ENCODE peak calls at places on chromosomes 16 and 17, in four cellular contexts. One of them, this sample, is unnamed.

GRCh38 chr17:10681866-10682446 is 15.4 kb downstream of the SCO1 start:
- DNase-seq in HFFc6: peak; percentile 55
- DNase-seq in heart left ventricle: no peak
- DNase-seq in osteocyte: no peak
- DNase-seq in this sample: no peak

GRCh38 chr17:51820252-51820651 is 338.3 kb downstream of the CA10 start:
- DNase-seq in HFFc6: no peak
- DNase-seq in heart left ventricle: no peak
- DNase-seq in osteocyte: no peak
- DNase-seq in this sample: no peak

GRCh38 chr17:68302666-68303065 is 11.4 kb downstream of the ARSG start:
- DNase-seq in HFFc6: no peak
- DNase-seq in heart left ventricle: no peak
- DNase-seq in osteocyte: no peak
- DNase-seq in this sample: no peak

GRCh38 chr17:58525239-58525638 is 10.8 kb upstream of the MTMR4 start:
- DNase-seq in HFFc6: peak; percentile 69
- DNase-seq in heart left ventricle: no peak
- DNase-seq in osteocyte: no peak
- DNase-seq in this sample: no peak

GRCh38 chr16:74987027-74987681 is 2.2 kb upstream of the WDR59 start:
- DNase-seq in HFFc6: no peak
- DNase-seq in heart left ventricle: no peak
- DNase-seq in osteocyte: no peak
- DNase-seq in this sample: no peak

GRCh38 chr17:45035848-45036247 is 15.6 kb downstream of the DCAKD start:
- DNase-seq in HFFc6: no peak
- DNase-seq in heart left ventricle: no peak
- DNase-seq in osteocyte: no peak
- DNase-seq in this sample: no peak

GRCh38 chr17:32382526-32383223 is 32.7 kb downstream of the ZNF207 start:
- DNase-seq in HFFc6: no peak
- DNase-seq in heart left ventricle: no peak
- DNase-seq in osteocyte: no peak
- DNase-seq in this sample: no peak

GRCh38 chr16:7086842-7087616 is 245.6 kb upstream of the RBFOX1 start:
- DNase-seq in HFFc6: no peak
- DNase-seq in heart left ventricle: peak; percentile 19
- DNase-seq in osteocyte: no peak
- DNase-seq in this sample: peak; percentile 68

GRCh38 chr16:67842509-67843342 is 606 bp downstream of the THAP11 start:
- DNase-seq in HFFc6: peak; percentile 30
- DNase-seq in heart left ventricle: peak; percentile 41
- DNase-seq in osteocyte: no peak
- DNase-seq in this sample: peak; percentile 73

GRCh38 chr17:68297168-68297567 is 5.9 kb downstream of the ARSG start:
- DNase-seq in HFFc6: no peak
- DNase-seq in heart left ventricle: no peak
- DNase-seq in osteocyte: no peak
- DNase-seq in this sample: no peak

GRCh38 chr17:27825459-27825858 is 25.1 kb upstream of the NOS2 start:
- DNase-seq in HFFc6: no peak
- DNase-seq in heart left ventricle: no peak
- DNase-seq in osteocyte: peak; percentile 8
- DNase-seq in this sample: no peak

GRCh38 chr16:85662976-85663830 is 25.6 kb downstream of the GINS2 start:
- DNase-seq in HFFc6: no peak
- DNase-seq in heart left ventricle: no peak
- DNase-seq in osteocyte: no peak
- DNase-seq in this sample: no peak

GRCh38 chr16:88005148-88005547 is 53.9 kb downstream of the BANP start:
- DNase-seq in HFFc6: no peak
- DNase-seq in heart left ventricle: no peak
- DNase-seq in osteocyte: no peak
- DNase-seq in this sample: no peak

GRCh38 chr16:14007460-14007859 is 63.7 kb upstream of the MRTFB start:
- DNase-seq in HFFc6: peak; percentile 59
- DNase-seq in heart left ventricle: no peak
- DNase-seq in osteocyte: no peak
- DNase-seq in this sample: no peak

GRCh38 chr17:45757431-45758218 is 26.5 kb upstream of the CRHR1 start:
- DNase-seq in HFFc6: no peak
- DNase-seq in heart left ventricle: no peak
- DNase-seq in osteocyte: no peak
- DNase-seq in this sample: no peak

GRCh38 chr17:10266477-10266876 is 68.1 kb upstream of the GAS7 start:
- DNase-seq in HFFc6: no peak
- DNase-seq in heart left ventricle: no peak
- DNase-seq in osteocyte: no peak
- DNase-seq in this sample: no peak

GRCh38 chr17:75499313-75500022 is 15.9 kb downstream of the CASKIN2 start:
- DNase-seq in HFFc6: no peak
- DNase-seq in heart left ventricle: no peak
- DNase-seq in osteocyte: no peak
- DNase-seq in this sample: no peak

GRCh38 chr16:15605869-15606520 is 37.0 kb downstream of the MARF1 start:
- DNase-seq in HFFc6: no peak
- DNase-seq in heart left ventricle: no peak
- DNase-seq in osteocyte: no peak
- DNase-seq in this sample: no peak

GRCh38 chr17:30318190-30318589 is 15.7 kb downstream of the TMIGD1 start:
- DNase-seq in HFFc6: no peak
- DNase-seq in heart left ventricle: no peak
- DNase-seq in osteocyte: peak; percentile 21
- DNase-seq in this sample: no peak

GRCh38 chr16:75012380-75013081 is 13.7 kb downstream of the ZNRF1 start:
- DNase-seq in HFFc6: no peak
- DNase-seq in heart left ventricle: no peak
- DNase-seq in osteocyte: no peak
- DNase-seq in this sample: no peak

GRCh38 chr17:72386619-72387237 is 265.9 kb downstream of the SOX9 start:
- DNase-seq in HFFc6: no peak
- DNase-seq in heart left ventricle: no peak
- DNase-seq in osteocyte: no peak
- DNase-seq in this sample: no peak

GRCh38 chr16:24950275-24950674 is 64.9 kb downstream of the ARHGAP17 start:
- DNase-seq in HFFc6: peak; percentile 62
- DNase-seq in heart left ventricle: no peak
- DNase-seq in osteocyte: no peak
- DNase-seq in this sample: no peak

GRCh38 chr16:81546781-81547180 is 102.2 kb downstream of the CMIP start:
- DNase-seq in HFFc6: no peak
- DNase-seq in heart left ventricle: no peak
- DNase-seq in osteocyte: no peak
- DNase-seq in this sample: no peak

GRCh38 chr17:75832164-75832651 is 12.0 kb downstream of the UNC13D start:
- DNase-seq in HFFc6: peak; percentile 68
- DNase-seq in heart left ventricle: no peak
- DNase-seq in osteocyte: no peak
- DNase-seq in this sample: no peak

GRCh38 chr17:75373290-75373689 is 32.2 kb downstream of the GRB2 start:
- DNase-seq in HFFc6: no peak
- DNase-seq in heart left ventricle: no peak
- DNase-seq in osteocyte: no peak
- DNase-seq in this sample: no peak

GRCh38 chr17:2830678-2831077 is 34.4 kb downstream of the RAP1GAP2 start:
- DNase-seq in HFFc6: no peak
- DNase-seq in heart left ventricle: no peak
- DNase-seq in osteocyte: no peak
- DNase-seq in this sample: no peak

GRCh38 chr16:24801761-24802302 is 43.9 kb upstream of the SLC5A11 start:
- DNase-seq in HFFc6: no peak
- DNase-seq in heart left ventricle: no peak
- DNase-seq in osteocyte: no peak
- DNase-seq in this sample: no peak

GRCh38 chr17:37697331-37697730 is 47.5 kb downstream of the HNF1B start:
- DNase-seq in HFFc6: no peak
- DNase-seq in heart left ventricle: no peak
- DNase-seq in osteocyte: no peak
- DNase-seq in this sample: no peak

DNA sequence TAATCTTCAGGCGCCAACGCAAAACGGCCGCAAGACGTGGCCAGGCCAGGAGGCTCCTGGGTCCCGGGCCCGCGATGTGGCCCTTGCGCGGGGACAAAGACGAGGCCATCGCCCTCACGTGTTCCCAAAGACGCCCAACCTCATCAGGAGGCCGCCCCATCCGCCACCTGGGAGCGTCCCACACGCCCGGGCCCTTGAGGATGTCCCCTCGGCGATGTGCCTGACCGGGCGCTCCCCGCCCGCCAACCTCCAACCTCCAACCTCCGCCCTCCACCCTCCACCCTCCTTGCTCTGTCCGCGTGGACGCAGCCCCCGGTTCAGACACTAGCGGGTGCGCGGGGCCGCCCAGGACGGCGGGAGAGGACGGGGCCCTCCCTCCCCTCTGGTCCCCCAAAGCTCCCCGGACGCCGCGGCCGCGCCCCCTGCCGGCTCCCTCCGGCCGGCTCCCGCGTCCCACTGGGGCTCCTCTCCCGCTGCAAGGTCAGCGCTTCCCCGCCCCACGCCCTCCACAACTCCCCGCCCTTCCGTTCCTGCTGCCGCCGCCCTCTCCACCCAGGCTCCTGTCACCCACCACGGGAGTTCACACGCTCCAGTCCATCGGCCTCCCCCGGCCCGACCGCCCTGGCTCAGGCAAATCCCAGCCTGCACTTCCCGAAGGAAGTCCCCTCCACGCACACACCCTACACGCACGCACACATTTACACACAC is 250.8 kb upstream of the RPL38 start:
- DNase-seq in HFFc6: no peak
- DNase-seq in heart left ventricle: peak; percentile 33
- DNase-seq in osteocyte: no peak
- DNase-seq in this sample: peak; percentile 79
- TF ChIP-seq CTCF in HFFc6: no peak
- TF ChIP-seq CTCF in heart left ventricle: peak; percentile 38
- TF ChIP-seq CTCF in osteocyte: peak; percentile 37
- TF ChIP-seq CTCF in this sample: peak; percentile 75

GRCh38 chr16:49378238-49378637 is 4.6 kb downstream of the C16orf78 start:
- DNase-seq in HFFc6: no peak
- DNase-seq in heart left ventricle: no peak
- DNase-seq in osteocyte: no peak
- DNase-seq in this sample: no peak

GRCh38 chr16:49378816-49379215 is 5.2 kb downstream of the C16orf78 start:
- DNase-seq in HFFc6: no peak
- DNase-seq in heart left ventricle: no peak
- DNase-seq in osteocyte: no peak
- DNase-seq in this sample: no peak

GRCh38 chr16:49377196-49377755 is 3.7 kb downstream of the C16orf78 start:
- DNase-seq in HFFc6: no peak
- DNase-seq in heart left ventricle: no peak
- DNase-seq in osteocyte: no peak
- DNase-seq in this sample: no peak

GRCh38 chr16:49382916-49383315 is 9.3 kb downstream of the C16orf78 start:
- DNase-seq in HFFc6: no peak
- DNase-seq in heart left ventricle: no peak
- DNase-seq in osteocyte: peak; percentile 62
- DNase-seq in this sample: no peak
- TF ChIP-seq CTCF in HFFc6: no peak
- TF ChIP-seq CTCF in heart left ventricle: no peak
- TF ChIP-seq CTCF in osteocyte: no peak
- TF ChIP-seq CTCF in this sample: peak; percentile 52

DNA sequence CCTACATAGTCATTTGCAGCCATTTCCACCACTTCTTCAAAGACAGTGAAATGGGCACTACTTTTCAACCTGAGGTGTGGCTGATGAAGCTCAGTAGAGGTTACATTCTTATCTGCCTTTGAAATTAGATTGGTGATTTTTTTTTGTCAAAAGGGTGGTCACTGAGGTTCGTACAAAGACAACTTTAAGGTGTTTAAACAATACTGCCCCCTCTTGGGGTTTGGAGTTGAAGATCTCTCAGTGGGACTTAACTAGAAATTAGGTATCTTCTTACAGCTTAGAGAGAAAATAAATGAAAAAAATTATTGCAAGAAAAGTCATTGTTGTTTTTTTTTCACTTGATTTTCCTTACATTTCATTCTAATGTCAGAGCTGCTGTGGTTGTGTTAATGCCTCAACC is 713.2 kb downstream of the CDH11 start:
- DNase-seq in HFFc6: no peak
- DNase-seq in heart left ventricle: no peak
- DNase-seq in osteocyte: no peak
- DNase-seq in this sample: no peak
- TF ChIP-seq CTCF in HFFc6: peak; percentile 20
- TF ChIP-seq CTCF in heart left ventricle: no peak
- TF ChIP-seq CTCF in osteocyte: peak; percentile 33
- TF ChIP-seq CTCF in this sample: no peak

GRCh38 chr17:80948961-80949450 is 42.6 kb upstream of the CHMP6 start:
- DNase-seq in HFFc6: no peak
- DNase-seq in heart left ventricle: no peak
- DNase-seq in osteocyte: no peak
- DNase-seq in this sample: no peak
- TF ChIP-seq CTCF in HFFc6: no peak
- TF ChIP-seq CTCF in heart left ventricle: no peak
- TF ChIP-seq CTCF in osteocyte: peak; percentile 43
- TF ChIP-seq CTCF in this sample: no peak

This sample was measured in type B pancreatic cell.